ENCODE peak calls at places on chromosomes 1 and 21, in nine cellular contexts. One of them, this sample, is unnamed.

GRCh38 chr1:153728305-153729066 is 636 bp downstream of the INTS3 start:
- DNase-seq in H9: peak; percentile 69
- DNase-seq in heart right ventricle: peak; percentile 51
- DNase-seq in tibial artery: peak; percentile 46
- DNase-seq in neural crest cell: peak; percentile 26
- DNase-seq in K562: peak; percentile 47
- DNase-seq in HCT116: no peak
- DNase-seq in MCF 10A: peak; percentile 41
- DNase-seq in RWPE1: peak; percentile 20
- DNase-seq in this sample: no peak

GRCh38 chr1:188363943-188364342 is 1535.2 kb downstream of the PLA2G4A start:
- DNase-seq in K562: no peak
- DNase-seq in neural crest cell: no peak
- DNase-seq in RWPE1: no peak
- DNase-seq in H9: no peak
- DNase-seq in heart right ventricle: no peak
- DNase-seq in HCT116: no peak
- DNase-seq in MCF 10A: no peak
- DNase-seq in tibial artery: no peak
- DNase-seq in this sample: no peak

GRCh38 chr1:240000634-240001033 is 91.0 kb upstream of the FMN2 start:
- DNase-seq in tibial artery: no peak
- DNase-seq in MCF 10A: peak; percentile 94
- DNase-seq in neural crest cell: no peak
- DNase-seq in RWPE1: peak; percentile 53
- DNase-seq in heart right ventricle: no peak
- DNase-seq in K562: no peak
- DNase-seq in H9: no peak
- DNase-seq in HCT116: no peak
- DNase-seq in this sample: peak; percentile 8

GRCh38 chr1:213618094-213618493 is 369.7 kb upstream of the PROX1 start:
- DNase-seq in RWPE1: no peak
- DNase-seq in H9: no peak
- DNase-seq in HCT116: no peak
- DNase-seq in MCF 10A: no peak
- DNase-seq in heart right ventricle: no peak
- DNase-seq in K562: no peak
- DNase-seq in neural crest cell: no peak
- DNase-seq in tibial artery: no peak
- DNase-seq in this sample: no peak

GRCh38 chr1:99407018-99407417 is 142.7 kb downstream of the PLPPR4 start:
- DNase-seq in neural crest cell: no peak
- DNase-seq in RWPE1: no peak
- DNase-seq in K562: no peak
- DNase-seq in tibial artery: no peak
- DNase-seq in H9: no peak
- DNase-seq in HCT116: no peak
- DNase-seq in heart right ventricle: no peak
- DNase-seq in MCF 10A: no peak
- DNase-seq in this sample: no peak

GRCh38 chr1:98496246-98496995 is 165.1 kb upstream of the SNX7 start:
- DNase-seq in HCT116: no peak
- DNase-seq in K562: no peak
- DNase-seq in MCF 10A: peak; percentile 6
- DNase-seq in heart right ventricle: no peak
- DNase-seq in RWPE1: peak; percentile 12
- DNase-seq in H9: no peak
- DNase-seq in neural crest cell: no peak
- DNase-seq in tibial artery: no peak
- DNase-seq in this sample: no peak

GRCh38 chr1:235329139-235329808 is 904 bp downstream of the GGPS1 start:
- DNase-seq in heart right ventricle: no peak
- DNase-seq in RWPE1: peak; percentile 20
- DNase-seq in neural crest cell: peak; percentile 26
- DNase-seq in H9: no peak
- DNase-seq in MCF 10A: peak; percentile 73
- DNase-seq in K562: peak; percentile 18
- DNase-seq in HCT116: no peak
- DNase-seq in tibial artery: no peak
- DNase-seq in this sample: no peak

GRCh38 chr1:118333601-118334241 is 148.7 kb upstream of the SPAG17 start:
- DNase-seq in heart right ventricle: no peak
- DNase-seq in tibial artery: no peak
- DNase-seq in neural crest cell: no peak
- DNase-seq in K562: no peak
- DNase-seq in HCT116: no peak
- DNase-seq in H9: no peak
- DNase-seq in RWPE1: no peak
- DNase-seq in MCF 10A: no peak
- DNase-seq in this sample: no peak

GRCh38 chr1:167491586-167492408 is 26.5 kb downstream of the CD247 start:
- DNase-seq in heart right ventricle: no peak
- DNase-seq in RWPE1: no peak
- DNase-seq in MCF 10A: no peak
- DNase-seq in H9: no peak
- DNase-seq in tibial artery: no peak
- DNase-seq in K562: no peak
- DNase-seq in neural crest cell: no peak
- DNase-seq in HCT116: no peak
- DNase-seq in this sample: no peak

GRCh38 chr1:177103005-177103404 is 61.5 kb downstream of the ASTN1 start:
- DNase-seq in tibial artery: no peak
- DNase-seq in RWPE1: no peak
- DNase-seq in heart right ventricle: no peak
- DNase-seq in HCT116: no peak
- DNase-seq in MCF 10A: no peak
- DNase-seq in K562: no peak
- DNase-seq in neural crest cell: no peak
- DNase-seq in H9: no peak
- DNase-seq in this sample: no peak

GRCh38 chr1:51340380-51340779 is 10.0 kb upstream of the TTC39A start:
- DNase-seq in neural crest cell: no peak
- DNase-seq in H9: peak; percentile 38
- DNase-seq in K562: peak; percentile 69
- DNase-seq in RWPE1: no peak
- DNase-seq in heart right ventricle: no peak
- DNase-seq in tibial artery: no peak
- DNase-seq in MCF 10A: no peak
- DNase-seq in HCT116: no peak
- DNase-seq in this sample: no peak

GRCh38 chr1:26700711-26701110 is 4.9 kb downstream of the ARID1A start:
- DNase-seq in HCT116: no peak
- DNase-seq in tibial artery: no peak
- DNase-seq in RWPE1: no peak
- DNase-seq in H9: no peak
- DNase-seq in neural crest cell: no peak
- DNase-seq in K562: no peak
- DNase-seq in MCF 10A: no peak
- DNase-seq in heart right ventricle: no peak
- DNase-seq in this sample: no peak

GRCh38 chr1:201181726-201182125 is 8.9 kb upstream of the IGFN1 start:
- DNase-seq in tibial artery: no peak
- DNase-seq in heart right ventricle: no peak
- DNase-seq in MCF 10A: no peak
- DNase-seq in neural crest cell: no peak
- DNase-seq in K562: no peak
- DNase-seq in HCT116: no peak
- DNase-seq in H9: no peak
- DNase-seq in RWPE1: no peak
- DNase-seq in this sample: no peak

GRCh38 chr1:7369866-7370265 is 401.2 kb upstream of the VAMP3 start:
- DNase-seq in tibial artery: no peak
- DNase-seq in HCT116: no peak
- DNase-seq in K562: no peak
- DNase-seq in RWPE1: no peak
- DNase-seq in heart right ventricle: peak; percentile 43
- DNase-seq in MCF 10A: no peak
- DNase-seq in neural crest cell: no peak
- DNase-seq in H9: no peak
- DNase-seq in this sample: no peak

GRCh38 chr1:205715628-205716027 is 34.4 kb downstream of the NUCKS1 start:
- DNase-seq in H9: no peak
- DNase-seq in tibial artery: no peak
- DNase-seq in K562: no peak
- DNase-seq in RWPE1: no peak
- DNase-seq in neural crest cell: no peak
- DNase-seq in heart right ventricle: no peak
- DNase-seq in HCT116: no peak
- DNase-seq in MCF 10A: no peak
- DNase-seq in this sample: no peak

GRCh38 chr1:192442736-192443135 is 125.9 kb downstream of the RGS21 start:
- DNase-seq in RWPE1: no peak
- DNase-seq in neural crest cell: no peak
- DNase-seq in MCF 10A: no peak
- DNase-seq in heart right ventricle: no peak
- DNase-seq in tibial artery: no peak
- DNase-seq in H9: no peak
- DNase-seq in K562: no peak
- DNase-seq in HCT116: no peak
- DNase-seq in this sample: no peak

GRCh38 chr1:220810179-220810653 is 23.5 kb downstream of the MTARC1 start:
- DNase-seq in heart right ventricle: peak; percentile 79
- DNase-seq in H9: peak; percentile 86
- DNase-seq in K562: peak; percentile 81
- DNase-seq in MCF 10A: peak; percentile 91
- DNase-seq in neural crest cell: peak; percentile 53
- DNase-seq in tibial artery: peak; percentile 86
- DNase-seq in RWPE1: peak; percentile 64
- DNase-seq in HCT116: peak; percentile 38
- DNase-seq in this sample: peak; percentile 60

GRCh38 chr1:26335774-26336476 is 18.0 kb downstream of the CRYBG2 start:
- DNase-seq in RWPE1: no peak
- DNase-seq in neural crest cell: no peak
- DNase-seq in K562: no peak
- DNase-seq in heart right ventricle: peak; percentile 29
- DNase-seq in MCF 10A: no peak
- DNase-seq in tibial artery: peak; percentile 34
- DNase-seq in HCT116: no peak
- DNase-seq in H9: no peak
- DNase-seq in this sample: no peak

GRCh38 chr21:39911286-39911685 is 44.0 kb downstream of the PCP4 start:
- DNase-seq in MCF 10A: no peak
- DNase-seq in HCT116: no peak
- DNase-seq in K562: no peak
- DNase-seq in RWPE1: no peak
- DNase-seq in H9: no peak
- DNase-seq in neural crest cell: no peak
- DNase-seq in tibial artery: no peak
- DNase-seq in heart right ventricle: no peak
- DNase-seq in this sample: no peak

GRCh38 chr1:19678493-19678892 is 13.8 kb downstream of the HTR6 start:
- DNase-seq in HCT116: no peak
- DNase-seq in RWPE1: no peak
- DNase-seq in H9: no peak
- DNase-seq in MCF 10A: no peak
- DNase-seq in heart right ventricle: no peak
- DNase-seq in K562: no peak
- DNase-seq in neural crest cell: no peak
- DNase-seq in tibial artery: no peak
- DNase-seq in this sample: no peak

GRCh38 chr1:23403038-23403336 is 21.6 kb downstream of the TCEA3 start:
- DNase-seq in HCT116: peak; percentile 28
- DNase-seq in neural crest cell: no peak
- DNase-seq in heart right ventricle: no peak
- DNase-seq in H9: no peak
- DNase-seq in K562: peak; percentile 45
- DNase-seq in RWPE1: peak; percentile 81
- DNase-seq in MCF 10A: peak; percentile 81
- DNase-seq in tibial artery: no peak
- DNase-seq in this sample: no peak

GRCh38 chr21:44618504-44618903 is 6.6 kb downstream of the KRTAP10-8 start:
- DNase-seq in tibial artery: peak; percentile 55
- DNase-seq in K562: no peak
- DNase-seq in neural crest cell: no peak
- DNase-seq in H9: peak; percentile 68
- DNase-seq in HCT116: peak; percentile 2
- DNase-seq in MCF 10A: no peak
- DNase-seq in RWPE1: no peak
- DNase-seq in heart right ventricle: peak; percentile 39
- DNase-seq in this sample: no peak
- TF ChIP-seq CTCF in tibial artery: no peak
- TF ChIP-seq CTCF in K562: no peak
- TF ChIP-seq CTCF in neural crest cell: peak; percentile 18
- TF ChIP-seq CTCF in H9: peak; percentile 64
- TF ChIP-seq CTCF in HCT116: peak; percentile 14
- TF ChIP-seq CTCF in MCF 10A: no peak
- TF ChIP-seq CTCF in RWPE1: no peak
- TF ChIP-seq CTCF in heart right ventricle: peak; percentile 34
- TF ChIP-seq CTCF in this sample: no peak

GRCh38 chr1:77514871-77515776 is 167.3 kb downstream of the ZZZ3 start:
- DNase-seq in HCT116: peak; percentile 24
- DNase-seq in H9: peak; percentile 87
- DNase-seq in neural crest cell: peak; percentile 26
- DNase-seq in K562: no peak
- DNase-seq in heart right ventricle: peak; percentile 40
- DNase-seq in MCF 10A: no peak
- DNase-seq in tibial artery: no peak
- DNase-seq in RWPE1: no peak
- DNase-seq in this sample: no peak
- TF ChIP-seq CTCF in HCT116: peak; percentile 23
- TF ChIP-seq CTCF in H9: peak; percentile 56
- TF ChIP-seq CTCF in neural crest cell: peak; percentile 30
- TF ChIP-seq CTCF in K562: peak; percentile 46
- TF ChIP-seq CTCF in heart right ventricle: no peak
- TF ChIP-seq CTCF in MCF 10A: no peak
- TF ChIP-seq CTCF in tibial artery: no peak
- TF ChIP-seq CTCF in RWPE1: no peak
- TF ChIP-seq CTCF in this sample: no peak

GRCh38 chr1:113390871-113391642 is 742 bp downstream of the MAGI3 start:
- DNase-seq in MCF 10A: peak; percentile 72
- DNase-seq in K562: peak; percentile 29
- DNase-seq in H9: peak; percentile 52
- DNase-seq in HCT116: no peak
- DNase-seq in RWPE1: peak; percentile 23
- DNase-seq in tibial artery: peak; percentile 41
- DNase-seq in neural crest cell: peak; percentile 20
- DNase-seq in heart right ventricle: peak; percentile 28
- DNase-seq in this sample: no peak
- TF ChIP-seq CTCF in MCF 10A: no peak
- TF ChIP-seq CTCF in K562: no peak
- TF ChIP-seq CTCF in H9: no peak
- TF ChIP-seq CTCF in HCT116: peak; percentile 13
- TF ChIP-seq CTCF in RWPE1: no peak
- TF ChIP-seq CTCF in tibial artery: no peak
- TF ChIP-seq CTCF in neural crest cell: no peak
- TF ChIP-seq CTCF in heart right ventricle: no peak
- TF ChIP-seq CTCF in this sample: peak; percentile 2

DNA sequence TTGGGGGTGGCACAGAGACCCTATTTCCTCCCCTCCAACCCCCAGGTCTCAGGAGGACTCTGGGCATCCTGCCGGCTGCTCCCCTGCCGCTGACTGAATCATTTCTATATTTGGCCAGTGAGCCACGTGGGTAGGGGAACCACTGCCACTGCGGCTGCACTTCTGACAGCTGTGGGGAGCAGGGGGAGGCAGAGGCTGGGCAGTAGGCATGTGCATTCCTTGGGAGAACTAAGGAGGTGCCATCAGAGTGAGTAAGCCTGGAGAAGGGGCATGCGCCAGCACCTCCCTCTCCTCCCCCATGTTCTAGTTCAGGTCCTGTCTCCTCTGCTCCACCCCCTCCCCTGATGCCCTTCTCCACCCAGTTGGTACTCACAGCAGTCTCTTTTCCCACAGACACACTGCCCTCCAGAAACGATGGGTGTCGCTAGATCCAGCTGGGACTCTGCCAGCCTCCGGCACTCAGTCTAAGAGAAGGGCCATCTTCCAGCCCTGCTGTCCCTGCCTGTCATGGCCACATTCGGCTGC is 12.0 kb downstream of the PPFIA4 start:
- DNase-seq in tibial artery: peak; percentile 53
- DNase-seq in RWPE1: peak; percentile 91
- DNase-seq in neural crest cell: no peak
- DNase-seq in heart right ventricle: peak; percentile 74
- DNase-seq in K562: no peak
- DNase-seq in H9: peak; percentile 16
- DNase-seq in HCT116: no peak
- DNase-seq in MCF 10A: peak; percentile 81
- DNase-seq in this sample: peak; percentile 22
- TF ChIP-seq CTCF in tibial artery: no peak
- TF ChIP-seq CTCF in RWPE1: no peak
- TF ChIP-seq CTCF in neural crest cell: no peak
- TF ChIP-seq CTCF in heart right ventricle: no peak
- TF ChIP-seq CTCF in K562: no peak
- TF ChIP-seq CTCF in H9: no peak
- TF ChIP-seq CTCF in HCT116: no peak
- TF ChIP-seq CTCF in MCF 10A: peak; percentile 41
- TF ChIP-seq CTCF in this sample: peak; percentile 20